ENCODE peak calls at places on chromosomes 7 and 10, in ten cellular contexts. Q, A, V, X, M, T, Z, B, G and F are unnamed samples.

GRCh38 chr10:104327745-104328635 is 10.3 kb downstream of the ITPRIP start:
- DNase-seq in A (no peak), Z (peak), G (no peak), X (no peak), Q (no peak), M (peak), V (peak), T (peak), B (peak), F (no peak)

GRCh38 chr10:5565671-5566581 is 41.2 kb downstream of the CALML3 start:
- DNase-seq in G (no peak), A (no peak), M (no peak), Z (peak), T (no peak), B (no peak), X (no peak), V (peak), Q (peak), F (no peak)

GRCh38 chr10:131746785-131747184 is 154.0 kb upstream of the PPP2R2D start:
- DNase-seq in T (no peak), M (no peak), Q (no peak), G (no peak), Z (no peak), A (no peak), V (no peak), X (no peak), B (no peak), F (no peak)

GRCh38 chr10:129966370-129966769 is 2.3 kb upstream of the EBF3 start:
- DNase-seq in M (no peak), A (no peak), G (peak), T (no peak), V (no peak), Q (no peak), Z (no peak), B (no peak), X (no peak), F (no peak)

GRCh38 chr10:113872139-113873030 is 17.9 kb downstream of the NHLRC2 start:
- DNase-seq in B (no peak), T (no peak), Q (no peak), V (no peak), G (no peak), A (no peak), M (no peak), X (no peak), Z (no peak), F (no peak)

GRCh38 chr7:153405704-153406485 is 646.3 kb upstream of the DPP6 start:
- DNase-seq in T (no peak), X (no peak), G (no peak), A (no peak), Z (no peak), M (no peak), B (no peak), V (no peak), Q (no peak), F (no peak)

GRCh38 chr10:97861924-97862323 is 12.3 kb downstream of the GOLGA7B start:
- DNase-seq in G (peak), V (no peak), X (no peak), M (no peak), A (no peak), T (no peak), B (no peak), Q (no peak), Z (no peak), F (no peak)

GRCh38 chr7:158343936-158344455 is 243.6 kb downstream of the PTPRN2 start:
- DNase-seq in G (no peak), M (no peak), V (no peak), B (no peak), X (no peak), Z (peak), T (no peak), A (no peak), Q (no peak), F (no peak)

GRCh38 chr10:124614003-124614659 is 130.0 kb downstream of the FAM53B start:
- DNase-seq in A (no peak), G (no peak), Q (no peak), V (no peak), T (no peak), B (no peak), Z (no peak), X (no peak), M (no peak), F (no peak)

GRCh38 chr10:97849491-97850402 is at the start of gene GOLGA7B:
- DNase-seq in V (peak), Z (no peak), X (peak), B (no peak), A (no peak), T (peak), G (peak), M (no peak), Q (peak), F (peak)

GRCh38 chr7:69619619-69620018 is 21.3 kb downstream of the AUTS2 start:
- DNase-seq in M (no peak), A (no peak), Q (no peak), X (no peak), G (no peak), B (no peak), V (no peak), T (no peak), Z (no peak), F (no peak)
- H3K4me3 ChIP-seq in M (no peak), A (no peak), Q (no peak), X (no peak), G (no peak), B (no peak), V (no peak), T (no peak), Z (no peak), F (no peak)

GRCh38 chr7:25180592-25180923 is 47.7 kb downstream of the NPVF start:
- DNase-seq in V (no peak), M (no peak), Q (no peak), X (no peak), A (no peak), B (no peak), G (no peak), T (no peak), Z (no peak), F (no peak)

GRCh38 chr7:25179325-25179724 is 49.0 kb downstream of the NPVF start:
- DNase-seq in Z (no peak), Q (no peak), T (no peak), V (no peak), X (no peak), A (no peak), G (no peak), B (no peak), M (no peak), F (no peak)

GRCh38 chr7:25179771-25180591 is 48.3 kb downstream of the NPVF start:
- DNase-seq in A (peak), G (peak), M (peak), Z (peak), B (peak), T (peak), X (peak), Q (peak), V (peak), F (peak)

GRCh38 chr7:25181537-25181936 is 46.7 kb downstream of the NPVF start:
- DNase-seq in M (no peak), Z (no peak), B (no peak), G (no peak), A (no peak), Q (no peak), V (no peak), T (no peak), X (no peak), F (no peak)

DNA sequence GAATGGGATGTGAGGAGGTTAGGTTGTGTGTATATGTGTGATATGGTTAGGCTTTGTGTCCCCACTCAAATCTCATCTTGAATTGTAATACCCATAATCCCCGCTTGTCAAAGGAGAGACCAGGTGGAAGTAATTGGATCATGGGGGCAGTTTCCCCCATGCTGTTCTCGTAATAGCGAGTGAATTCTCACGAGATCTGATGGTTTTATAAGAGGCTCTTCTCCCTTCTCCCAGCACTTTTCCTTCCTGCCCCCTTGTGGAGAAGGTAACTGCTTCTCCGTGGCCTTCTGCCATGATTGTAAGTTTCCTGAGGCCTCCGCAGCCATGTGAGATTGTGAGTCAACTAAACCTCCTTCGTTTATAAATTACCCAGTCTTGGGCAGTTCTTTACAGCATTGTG is 47.3 kb downstream of the NPVF start:
- DNase-seq in A (no peak), Z (no peak), T (no peak), V (no peak), B (no peak), Q (no peak), M (no peak), X (no peak), G (no peak), F (no peak)
- H3K4me3 ChIP-seq in A (peak), Z (no peak), T (no peak), V (peak), B (peak), Q (no peak), M (no peak), X (peak), G (peak), F (no peak)

DNA sequence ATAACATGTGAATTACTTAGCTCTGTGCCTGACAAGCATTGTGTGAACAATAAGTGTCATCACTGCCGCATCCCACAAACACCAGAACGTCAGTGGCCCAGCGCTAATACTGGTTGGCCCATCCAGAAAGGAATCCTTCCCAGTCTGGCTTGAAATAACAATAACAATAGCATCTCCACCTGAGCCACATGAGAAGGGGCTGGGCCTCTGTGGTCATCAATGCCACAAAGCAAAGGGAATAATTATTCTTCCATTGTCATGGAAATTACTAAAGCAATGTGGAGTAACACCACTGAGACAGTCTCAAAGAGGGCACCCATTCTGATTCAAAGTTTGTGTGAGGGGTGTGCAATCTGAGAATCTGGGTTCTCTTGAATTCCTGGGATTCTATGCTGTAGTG is 105.7 kb upstream of the INHBA start:
- DNase-seq in Q (no peak), Z (no peak), X (no peak), M (no peak), B (no peak), T (no peak), V (no peak), A (no peak), G (no peak), F (no peak)
- H3K4me3 ChIP-seq in Q (no peak), Z (no peak), X (no peak), M (no peak), B (no peak), T (no peak), V (no peak), A (no peak), G (no peak), F (no peak)

GRCh38 chr10:7407368-7408002 is 3.3 kb downstream of the SFMBT2 start:
- DNase-seq in Q (no peak), Z (no peak), M (no peak), G (no peak), V (no peak), B (no peak), A (no peak), X (no peak), T (peak), F (no peak)
- H3K4me3 ChIP-seq in Q (no peak), Z (no peak), M (peak), G (peak), V (no peak), B (peak), A (peak), X (peak), T (peak), F (no peak)

GRCh38 chr7:36484265-36484664 is 94.6 kb downstream of the ANLN start:
- DNase-seq in Q (no peak), M (no peak), T (no peak), B (no peak), V (no peak), G (no peak), X (no peak), Z (no peak), A (no peak), F (no peak)
- H3K4me3 ChIP-seq in Q (no peak), M (no peak), T (no peak), B (no peak), V (no peak), G (no peak), X (no peak), Z (no peak), A (no peak), F (no peak)

DNA sequence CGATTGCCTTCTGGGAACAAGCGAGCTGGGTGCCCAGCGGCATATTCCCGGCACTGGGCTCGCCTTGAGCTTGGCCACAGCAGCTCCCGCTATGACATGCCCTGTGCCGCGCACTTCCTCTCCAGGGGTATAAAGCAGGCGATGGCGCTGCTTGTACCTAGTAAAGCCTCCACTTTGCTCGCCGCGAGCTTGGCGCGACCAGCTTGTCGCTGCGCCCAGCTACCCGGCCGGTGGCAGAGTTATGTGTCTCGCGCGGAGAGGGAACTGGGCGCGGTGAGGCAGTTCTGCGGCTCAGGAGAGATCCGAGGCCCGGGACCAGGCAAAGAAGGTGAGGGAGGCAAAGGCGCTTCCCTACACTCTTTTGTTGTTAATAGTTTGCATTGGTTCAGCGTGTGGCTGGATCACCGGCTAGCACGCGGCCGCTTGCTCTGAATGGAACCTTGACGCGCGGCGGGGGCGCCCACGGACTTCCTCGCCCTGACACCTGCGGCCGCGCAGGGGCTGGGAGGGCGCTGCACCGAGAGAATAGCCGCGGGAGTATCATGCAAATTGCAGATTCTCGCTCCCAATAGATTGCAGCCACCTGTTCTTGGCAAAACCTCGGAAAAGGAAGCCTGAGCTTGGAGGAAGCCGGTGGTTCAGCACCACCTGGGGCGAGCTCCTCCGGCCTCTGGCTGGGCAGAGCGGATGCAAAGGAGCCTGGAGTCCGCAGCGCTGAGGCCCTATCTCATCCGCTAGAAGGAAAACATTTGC is 3.0 kb upstream of the BUB3 start:
- DNase-seq in G (peak), Q (no peak), X (no peak), V (no peak), B (no peak), M (no peak), A (no peak), Z (no peak), T (no peak), F (no peak)
- H3K4me3 ChIP-seq in G (peak), Q (no peak), X (peak), V (no peak), B (peak), M (no peak), A (peak), Z (no peak), T (no peak), F (no peak)